ENCODE peak calls at places on chromosomes 16 and 17, in four cellular contexts. Q, T, R and C are unnamed samples.

GRCh38 chr17:68381076-68381900 is 76.0 kb downstream of the WIPI1 start:
- DNase-seq in Q (peak), T (peak), R (peak), C (no peak)

GRCh38 chr16:88696441-88696840 is 9.8 kb downstream of the RNF166 start:
- DNase-seq in Q (no peak), T (no peak), R (no peak), C (no peak)

GRCh38 chr16:81053761-81054160 is 18.1 kb downstream of the ATMIN start:
- DNase-seq in Q (no peak), T (no peak), R (no peak), C (no peak)

GRCh38 chr16:84109598-84110325 is 7.0 kb downstream of the MBTPS1 start:
- DNase-seq in Q (no peak), T (no peak), R (no peak), C (no peak)

GRCh38 chr16:76464973-76465620 is 187.9 kb downstream of the CNTNAP4 start:
- DNase-seq in Q (no peak), T (no peak), R (no peak), C (no peak)

GRCh38 chr17:66416207-66416940 is 114.0 kb downstream of the PRKCA start:
- DNase-seq in Q (no peak), T (no peak), R (no peak), C (no peak)

GRCh38 chr16:22353188-22353919 is 21.1 kb downstream of the CDR2 start:
- DNase-seq in Q (peak), T (no peak), R (no peak), C (no peak)

GRCh38 chr17:79864147-79864546 is 24.9 kb upstream of the CBX4 start:
- DNase-seq in Q (no peak), T (no peak), R (no peak), C (no peak)

GRCh38 chr17:8798176-8799000 is 777 bp downstream of the MFSD6L start:
- DNase-seq in Q (no peak), T (no peak), R (no peak), C (no peak)

GRCh38 chr16:10408824-10409381 is 23.0 kb downstream of the ATF7IP2 start:
- DNase-seq in Q (no peak), T (no peak), R (no peak), C (no peak)

GRCh38 chr16:14177704-14178103 is 106.6 kb downstream of the MRTFB start:
- DNase-seq in Q (no peak), T (no peak), R (no peak), C (no peak)

GRCh38 chr17:57810740-57811632 is 38.9 kb downstream of the MRPS23 start:
- DNase-seq in Q (no peak), T (peak), R (no peak), C (no peak)

GRCh38 chr16:14485131-14485551 is 144.9 kb downstream of the PARN start:
- DNase-seq in Q (no peak), T (no peak), R (no peak), C (no peak)

GRCh38 chr16:55498101-55498500 is 10.8 kb upstream of the LPCAT2 start:
- DNase-seq in Q (no peak), T (no peak), R (no peak), C (no peak)

GRCh38 chr17:14664511-14664910 is 363.6 kb downstream of the HS3ST3B1 start:
- DNase-seq in Q (no peak), T (no peak), R (no peak), C (no peak)

GRCh38 chr17:48244814-48245213 is 137.2 kb downstream of the SNX11 start:
- DNase-seq in Q (no peak), T (no peak), R (no peak), C (no peak)

GRCh38 chr17:2034806-2035548 is 5.0 kb downstream of the DPH1 start:
- DNase-seq in Q (peak), T (no peak), R (no peak), C (no peak)

GRCh38 chr16:14427371-14427948 is 202.6 kb downstream of the PARN start:
- DNase-seq in Q (peak), T (no peak), R (no peak), C (no peak)

GRCh38 chr17:50447870-50448573 is 20.7 kb downstream of the CHAD start:
- DNase-seq in Q (no peak), T (no peak), R (no peak), C (no peak)

GRCh38 chr17:83125515-83126274 is 46.3 kb downstream of the METRNL start:
- DNase-seq in Q (peak), T (no peak), R (peak), C (peak)

GRCh38 chr16:83344014-83344413 is 463.8 kb upstream of the HSBP1 start:
- DNase-seq in Q (peak), T (no peak), R (no peak), C (no peak)

GRCh38 chr16:16850274-16850673 is 471.3 kb downstream of the NPIPA7 start:
- DNase-seq in Q (no peak), T (no peak), R (no peak), C (no peak)

GRCh38 chr17:7839199-7839889 is 5.3 kb downstream of the KDM6B start:
- DNase-seq in Q (no peak), T (no peak), R (peak), C (peak)

GRCh38 chr16:56640076-56640475 is 1.6 kb downstream of the MT1A start:
- DNase-seq in Q (no peak), T (no peak), R (no peak), C (no peak)

GRCh38 chr17:76539631-76540271 is at the start of gene PRCD:
- DNase-seq in Q (no peak), T (no peak), R (no peak), C (peak)
- TF ChIP-seq CTCF in Q (no peak), T (no peak), R (no peak), C (no peak)

DNA sequence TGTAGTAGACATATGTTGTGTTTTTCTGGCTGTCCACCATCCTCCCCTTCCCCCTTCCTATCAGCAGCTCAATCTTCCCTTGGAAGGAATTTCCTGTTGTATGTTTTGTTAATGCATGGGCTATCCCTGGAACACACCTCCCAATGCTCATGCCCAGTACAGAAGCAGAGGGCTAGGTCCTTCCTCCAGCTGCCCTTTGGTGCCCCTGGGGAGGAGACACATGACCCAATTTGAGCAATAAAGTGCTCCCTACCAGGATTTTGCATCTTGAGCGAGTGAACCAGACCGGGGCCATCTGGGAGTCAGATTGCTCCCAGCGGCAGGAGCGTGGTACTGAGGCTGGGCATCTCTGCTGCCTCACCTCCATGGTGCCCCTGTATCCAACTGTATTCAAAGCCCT is 141.5 kb upstream of the MED13 start:
- DNase-seq in Q (no peak), T (no peak), R (no peak), C (no peak)
- TF ChIP-seq CTCF in Q (no peak), T (no peak), R (no peak), C (no peak)

GRCh38 chr17:55314784-55315491 is 50.2 kb downstream of the HLF start:
- DNase-seq in Q (no peak), T (no peak), R (no peak), C (no peak)
- TF ChIP-seq CTCF in Q (no peak), T (no peak), R (no peak), C (no peak)

DNA sequence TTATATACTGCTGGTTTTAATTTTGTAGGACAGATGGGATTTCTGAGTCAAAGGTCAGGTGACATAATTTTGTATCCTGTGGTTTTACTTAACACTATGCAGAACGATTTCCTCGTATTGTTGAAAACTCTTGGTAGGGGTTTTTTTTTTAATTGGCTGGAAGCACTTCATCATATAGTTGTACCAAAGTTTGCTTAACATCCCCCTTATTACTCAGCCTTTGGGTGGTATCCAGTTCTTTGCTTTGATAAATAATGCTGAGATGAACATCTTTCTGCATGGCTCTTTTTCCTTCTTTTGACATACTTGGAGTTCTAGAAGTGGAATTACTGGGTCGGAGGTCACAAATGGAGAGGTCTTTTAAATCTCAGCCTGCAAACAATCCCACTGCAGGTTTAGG is 419.1 kb downstream of the MAF start:
- DNase-seq in Q (no peak), T (no peak), R (no peak), C (no peak)
- TF ChIP-seq CTCF in Q (no peak), T (no peak), R (no peak), C (no peak)

DNA sequence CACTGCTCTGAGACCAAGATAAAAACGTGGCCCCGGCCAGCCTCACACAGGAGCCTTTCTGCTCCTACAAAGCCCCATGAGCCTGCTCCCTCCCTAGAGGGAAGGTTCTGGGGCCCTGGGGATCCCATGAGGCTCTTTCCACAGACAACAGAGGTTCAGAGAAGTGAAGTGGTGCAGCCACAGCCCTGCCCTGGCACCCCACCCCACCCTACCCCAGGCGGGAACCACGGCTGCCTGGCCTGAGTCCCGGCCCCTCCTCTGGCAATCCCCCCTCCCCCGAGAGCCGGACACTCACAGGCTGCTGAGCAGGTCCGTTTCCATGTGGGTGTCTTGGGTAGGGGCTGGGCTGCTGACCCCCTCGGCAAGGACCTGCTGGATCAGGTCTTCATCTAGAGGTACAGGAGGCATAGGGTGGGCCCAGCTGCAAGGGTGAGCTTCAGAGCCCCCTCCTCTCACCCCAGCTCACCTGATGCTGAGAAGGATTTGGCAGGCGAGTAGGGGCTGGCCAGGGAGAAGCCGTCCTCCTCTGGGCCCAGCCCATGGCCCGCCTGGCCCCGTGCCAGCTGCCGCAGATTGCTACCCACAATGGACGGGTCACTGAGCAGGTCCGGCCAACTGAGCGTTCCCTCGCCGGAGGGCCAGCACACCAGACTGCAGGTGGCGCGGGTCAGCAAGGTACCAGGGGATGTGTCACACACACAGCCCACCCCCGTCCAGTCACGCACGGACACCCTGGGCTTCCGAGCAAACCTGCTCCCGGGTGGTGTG is 38.7 kb downstream of the PKD1 start:
- DNase-seq in Q (no peak), T (no peak), R (no peak), C (no peak)
- TF ChIP-seq CTCF in Q (no peak), T (no peak), R (no peak), C (no peak)

GRCh38 chr16:85550422-85551318 is 62.5 kb upstream of the GSE1 start:
- DNase-seq in Q (no peak), T (no peak), R (no peak), C (no peak)
- TF ChIP-seq CTCF in Q (peak), T (peak), R (no peak), C (no peak)

DNA sequence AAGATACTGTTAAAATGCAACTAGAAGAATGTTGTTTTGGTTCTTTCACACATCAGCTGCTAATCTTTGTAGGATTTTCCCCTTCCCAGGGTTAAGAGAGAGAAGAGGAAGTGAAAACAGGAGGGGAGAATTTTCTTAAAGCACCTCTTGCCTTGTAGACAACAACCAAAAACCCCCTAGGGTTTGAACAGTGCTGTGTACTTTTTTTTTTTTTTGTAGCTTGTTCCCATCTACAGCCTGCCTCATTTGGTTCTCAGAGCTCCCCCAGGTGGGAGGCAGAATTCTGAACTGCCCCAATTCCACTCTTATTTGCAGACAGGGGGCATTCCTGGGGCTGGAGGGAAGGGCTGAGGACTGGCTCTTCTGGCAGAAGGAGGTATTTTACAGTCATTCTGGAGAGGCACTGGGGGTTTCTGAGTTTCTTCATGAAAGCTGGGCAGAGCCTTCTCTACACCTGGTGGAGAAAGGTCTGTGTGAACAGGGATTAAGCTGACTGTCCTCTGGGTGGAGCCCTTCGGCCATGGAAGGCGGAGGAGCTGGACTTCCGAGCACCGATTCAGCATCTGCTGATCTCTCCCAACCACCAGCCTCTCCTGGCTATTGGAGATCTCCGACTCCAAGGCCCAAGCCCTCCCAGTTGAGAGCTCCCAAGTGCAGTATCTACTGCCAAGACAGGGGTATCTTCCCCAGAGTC is 32.2 kb downstream of the SMARCE1 start:
- DNase-seq in Q (no peak), T (no peak), R (peak), C (no peak)
- TF ChIP-seq CTCF in Q (peak), T (peak), R (peak), C (peak)

DNA sequence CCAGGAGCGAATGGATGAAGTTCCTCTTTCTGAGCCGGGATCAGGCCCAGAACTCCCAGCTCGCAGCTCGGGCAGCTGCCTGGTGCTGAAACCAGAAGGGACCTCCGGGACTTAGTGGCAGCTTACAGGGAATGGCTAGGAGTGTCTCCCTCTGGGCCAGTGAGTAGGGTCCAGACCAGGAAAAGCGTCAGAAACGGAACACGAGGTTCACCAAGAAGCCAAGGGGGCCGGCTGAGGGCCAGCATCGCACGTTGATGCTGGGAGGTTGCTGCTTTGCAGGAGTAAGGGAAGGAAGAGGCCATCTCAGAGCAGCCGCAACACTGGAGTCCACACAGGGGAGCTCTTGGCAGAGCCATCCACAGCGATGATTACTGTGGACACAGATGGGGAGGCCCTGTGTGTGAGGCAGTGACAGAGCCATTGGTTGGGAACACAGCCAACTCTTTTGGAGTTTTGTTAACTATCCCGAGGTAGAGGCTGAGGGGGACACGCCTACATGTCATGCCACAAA is 74.0 kb upstream of the CREBBP start:
- DNase-seq in Q (no peak), T (no peak), R (no peak), C (no peak)
- TF ChIP-seq CTCF in Q (no peak), T (no peak), R (no peak), C (no peak)